ENCODE peak calls at places on chromosomes 6 and 20, in six cellular contexts. S is activated T-cell treated with anti-CD3 and anti-CD28 coated beads, Interleukin-2, amount 50 U/mL, for 4 hours; V is M059J; Q is body of pancreas; Z is NCI-H748 treated with DMSO at 0.1 percent for 48 hours; I is head of caudate nucleus. E is an unnamed sample.

GRCh38 chr20:35607003-35607735 is 8.5 kb upstream of the SPAG4 start:
- DNase-seq in I (no peak), Q (no peak), V (peak; percentile 37), S (no peak), Z (no peak), E (no peak)

GRCh38 chr20:31476648-31477220 is 1.6 kb downstream of the REM1 start:
- DNase-seq in Z (no peak), S (no peak), Q (no peak), V (peak; percentile 79), I (no peak), E (no peak)

GRCh38 chr6:161054876-161055275 is 63.3 kb downstream of the MAP3K4 start:
- DNase-seq in V (no peak), Q (no peak), I (no peak), Z (no peak), S (no peak), E (no peak)

GRCh38 chr6:107811591-107812218 is 12.4 kb downstream of the SCML4 start:
- DNase-seq in V (peak; percentile 54), Z (no peak), S (no peak), I (no peak), Q (peak; percentile 32), E (no peak)

GRCh38 chr20:37327748-37328147 is 18.2 kb upstream of the SRC start:
- DNase-seq in Q (peak; percentile 45), Z (no peak), S (no peak), V (peak; percentile 63), I (no peak), E (no peak)

GRCh38 chr6:148851683-148852556 is 105.1 kb downstream of the UST start:
- DNase-seq in Z (no peak), I (no peak), S (no peak), Q (peak; percentile 75), V (no peak), E (no peak)

GRCh38 chr6:113104546-113105325 is 752.4 kb upstream of the MARCKS start:
- DNase-seq in S (no peak), Z (no peak), Q (no peak), I (no peak), V (no peak), E (no peak)

GRCh38 chr20:5544702-5545101 is 205.5 kb upstream of the SHLD1 start:
- DNase-seq in I (peak; percentile 54), Z (no peak), S (no peak), Q (no peak), V (no peak), E (no peak)

GRCh38 chr20:23032056-23032455 is 3.1 kb upstream of the SSTR4 start:
- DNase-seq in V (no peak), I (no peak), S (no peak), Q (no peak), Z (no peak), E (no peak)

GRCh38 chr20:63736893-63737689 is 627 bp downstream of the LIME1 start:
- DNase-seq in Z (no peak), S (peak; percentile 50), I (no peak), Q (no peak), V (no peak), E (no peak)

GRCh38 chr6:10800810-10801209 is 37.5 kb downstream of the MAK start:
- DNase-seq in S (no peak), V (peak; percentile 47), Z (no peak), I (no peak), Q (no peak), E (no peak)

GRCh38 chr6:46990031-46990644 is 52.0 kb downstream of the ADGRF1 start:
- DNase-seq in I (no peak), Q (no peak), V (no peak), Z (no peak), S (no peak), E (no peak)

GRCh38 chr6:168956141-168956838 is 297.4 kb downstream of the THBS2 start:
- DNase-seq in Q (no peak), V (no peak), S (no peak), I (no peak), Z (no peak), E (no peak)

GRCh38 chr6:152318278-152318677 is 318.9 kb downstream of the SYNE1 start:
- DNase-seq in V (no peak), Z (no peak), I (no peak), Q (no peak), S (no peak), E (no peak)

GRCh38 chr6:161233986-161234620 is 39.8 kb downstream of the AGPAT4 start:
- DNase-seq in Q (peak; percentile 52), I (peak; percentile 62), V (peak; percentile 96), S (no peak), Z (no peak), E (no peak)

GRCh38 chr20:15643713-15644112 is 929.5 kb downstream of the KIF16B start:
- DNase-seq in Q (no peak), I (no peak), Z (no peak), S (no peak), V (peak; percentile 35), E (no peak)

GRCh38 chr6:158865769-158866168 is 46.6 kb upstream of the EZR start:
- DNase-seq in S (no peak), Z (no peak), V (no peak), Q (no peak), I (no peak), E (no peak)

GRCh38 chr20:59598625-59599310 is 5.6 kb upstream of the PHACTR3 start:
- DNase-seq in Q (peak; percentile 37), S (no peak), Z (peak; percentile 21), I (peak; percentile 56), V (peak; percentile 40), E (peak; percentile 19)

GRCh38 chr6:90478789-90479602 is 107.9 kb downstream of the MAP3K7 start:
- DNase-seq in V (peak; percentile 86), Z (peak; percentile 68), Q (peak; percentile 92), I (peak; percentile 91), S (peak; percentile 86), E (peak; percentile 71)

E was measured in stimulated activated CD4-positive, alpha-beta T cell treated with anti-CD3 and anti-CD28 coated beads, Interleukin-12 subunit alpha, Interleukin-12 subunit beta, amount 100 ng/mL, for 4 hours.